ENCODE peak calls at places on chromosomes 1 and 21, in eight cellular contexts. One of them, this sample, is unnamed.
A peak's percentile ranks its signal among the peaks of the same experiment; 100 is the strongest.

GRCh38 chr1:233060595-233060994 is 110.2 kb downstream of the NTPCR start:
- DNase-seq in NCI-H1436: no peak
- DNase-seq in AG10803: no peak
- DNase-seq in fibroblast of mammary gland: no peak
- DNase-seq in HEK293T: no peak
- DNase-seq in LHCN-M2: no peak
- DNase-seq in HuH-7: no peak
- DNase-seq in suprapubic skin: no peak
- DNase-seq in this sample: no peak

GRCh38 chr1:33516428-33516827 is 44.0 kb downstream of the ZSCAN20 start:
- DNase-seq in NCI-H1436: no peak
- DNase-seq in AG10803: no peak
- DNase-seq in fibroblast of mammary gland: no peak
- DNase-seq in HEK293T: no peak
- DNase-seq in LHCN-M2: no peak
- DNase-seq in HuH-7: no peak
- DNase-seq in suprapubic skin: no peak
- DNase-seq in this sample: no peak

GRCh38 chr1:155012052-155012546 is 9.5 kb downstream of the ZBTB7B start:
- DNase-seq in NCI-H1436: peak; percentile 65
- DNase-seq in AG10803: peak; percentile 54
- DNase-seq in fibroblast of mammary gland: peak; percentile 77
- DNase-seq in HEK293T: peak; percentile 63
- DNase-seq in LHCN-M2: peak; percentile 43
- DNase-seq in HuH-7: no peak
- DNase-seq in suprapubic skin: peak; percentile 93
- DNase-seq in this sample: peak; percentile 51

GRCh38 chr1:193707271-193708015 is 521.0 kb upstream of the B3GALT2 start:
- DNase-seq in NCI-H1436: no peak
- DNase-seq in AG10803: no peak
- DNase-seq in fibroblast of mammary gland: peak; percentile 14
- DNase-seq in HEK293T: peak; percentile 8
- DNase-seq in LHCN-M2: peak; percentile 56
- DNase-seq in HuH-7: no peak
- DNase-seq in suprapubic skin: no peak
- DNase-seq in this sample: peak; percentile 72

GRCh38 chr1:62113505-62113904 is 81.1 kb upstream of the L1TD1 start:
- DNase-seq in NCI-H1436: no peak
- DNase-seq in AG10803: no peak
- DNase-seq in fibroblast of mammary gland: no peak
- DNase-seq in HEK293T: no peak
- DNase-seq in LHCN-M2: no peak
- DNase-seq in HuH-7: no peak
- DNase-seq in suprapubic skin: no peak
- DNase-seq in this sample: no peak

GRCh38 chr1:115466433-115466832 is 128.4 kb upstream of the NGF start:
- DNase-seq in NCI-H1436: no peak
- DNase-seq in AG10803: no peak
- DNase-seq in fibroblast of mammary gland: no peak
- DNase-seq in HEK293T: peak; percentile 42
- DNase-seq in LHCN-M2: no peak
- DNase-seq in HuH-7: no peak
- DNase-seq in suprapubic skin: no peak
- DNase-seq in this sample: peak; percentile 53

GRCh38 chr1:230867903-230868735 is at the start of gene C1orf198:
- DNase-seq in NCI-H1436: peak; percentile 68
- DNase-seq in AG10803: no peak
- DNase-seq in fibroblast of mammary gland: no peak
- DNase-seq in HEK293T: peak; percentile 96
- DNase-seq in LHCN-M2: peak; percentile 38
- DNase-seq in HuH-7: peak; percentile 85
- DNase-seq in suprapubic skin: peak; percentile 73
- DNase-seq in this sample: peak; percentile 70

GRCh38 chr1:182575540-182576149 is 13.4 kb downstream of the RNASEL start:
- DNase-seq in NCI-H1436: no peak
- DNase-seq in AG10803: peak; percentile 79
- DNase-seq in fibroblast of mammary gland: peak; percentile 79
- DNase-seq in HEK293T: no peak
- DNase-seq in LHCN-M2: peak; percentile 66
- DNase-seq in HuH-7: no peak
- DNase-seq in suprapubic skin: no peak
- DNase-seq in this sample: peak; percentile 63

GRCh38 chr1:23555949-23556640 is 3.2 kb downstream of the ID3 start:
- DNase-seq in NCI-H1436: no peak
- DNase-seq in AG10803: peak; percentile 75
- DNase-seq in fibroblast of mammary gland: peak; percentile 75
- DNase-seq in HEK293T: no peak
- DNase-seq in LHCN-M2: peak; percentile 87
- DNase-seq in HuH-7: no peak
- DNase-seq in suprapubic skin: no peak
- DNase-seq in this sample: peak; percentile 92

GRCh38 chr1:172460901-172461315 is 17.0 kb upstream of the PIGC start:
- DNase-seq in NCI-H1436: no peak
- DNase-seq in AG10803: no peak
- DNase-seq in fibroblast of mammary gland: no peak
- DNase-seq in HEK293T: no peak
- DNase-seq in LHCN-M2: no peak
- DNase-seq in HuH-7: no peak
- DNase-seq in suprapubic skin: no peak
- DNase-seq in this sample: peak; percentile 56

GRCh38 chr21:44375281-44375651 is 21.8 kb downstream of the TRPM2 start:
- DNase-seq in NCI-H1436: no peak
- DNase-seq in AG10803: no peak
- DNase-seq in fibroblast of mammary gland: no peak
- DNase-seq in HEK293T: no peak
- DNase-seq in LHCN-M2: no peak
- DNase-seq in HuH-7: no peak
- DNase-seq in suprapubic skin: no peak
- DNase-seq in this sample: no peak

GRCh38 chr1:159892944-159893343 is 7.0 kb downstream of the CFAP45 start:
- DNase-seq in NCI-H1436: no peak
- DNase-seq in AG10803: no peak
- DNase-seq in fibroblast of mammary gland: no peak
- DNase-seq in HEK293T: no peak
- DNase-seq in LHCN-M2: no peak
- DNase-seq in HuH-7: no peak
- DNase-seq in suprapubic skin: no peak
- DNase-seq in this sample: no peak

GRCh38 chr1:199084293-199084692 is 445.5 kb downstream of the PTPRC start:
- DNase-seq in NCI-H1436: no peak
- DNase-seq in AG10803: peak; percentile 62
- DNase-seq in fibroblast of mammary gland: peak; percentile 7
- DNase-seq in HEK293T: no peak
- DNase-seq in LHCN-M2: peak; percentile 84
- DNase-seq in HuH-7: no peak
- DNase-seq in suprapubic skin: no peak
- DNase-seq in this sample: peak; percentile 69

This sample was measured in EH.